ENCODE peak calls at places on chromosome 12, in four cellular contexts. V is SHP77, S is foreskin fibroblast, I is glomerular endothelial cell. Q is an unnamed sample.

GRCh38 chr12:43099691-43100163 is 452.3 kb downstream of the ADAMTS20 start:
- DNase-seq in V (no peak), S (peak; percentile 17), I (no peak), Q (no peak)

GRCh38 chr12:65313704-65314317 is 35.3 kb downstream of the MSRB3 start:
- DNase-seq in V (peak; percentile 14), S (peak; percentile 67), I (peak; percentile 23), Q (peak; percentile 10)

GRCh38 chr12:68971404-68971803 is 38.4 kb upstream of the CPM start:
- DNase-seq in V (no peak), S (peak; percentile 74), I (no peak), Q (no peak)

GRCh38 chr12:57522887-57523705 is 472 bp downstream of the MBD6 start:
- DNase-seq in V (no peak), S (peak; percentile 65), I (no peak), Q (no peak)

GRCh38 chr12:88810806-88811205 is 230.5 kb upstream of the KITLG start:
- DNase-seq in V (no peak), S (no peak), I (no peak), Q (no peak)

GRCh38 chr12:56104815-56105476 is 587 bp downstream of the PA2G4 start:
- DNase-seq in V (no peak), S (peak; percentile 59), I (no peak), Q (no peak)

GRCh38 chr12:132775502-132776233 is 14.0 kb upstream of the ANKLE2 start:
- DNase-seq in V (no peak), S (no peak), I (no peak), Q (no peak)

GRCh38 chr12:97309921-97310320 is 152.7 kb upstream of the RMST start:
- DNase-seq in V (no peak), S (no peak), I (no peak), Q (no peak)

GRCh38 chr12:76611533-76611932 is 52.0 kb upstream of the OSBPL8 start:
- DNase-seq in V (no peak), S (peak; percentile 97), I (no peak), Q (no peak)

GRCh38 chr12:27868165-27868564 is 88.1 kb upstream of the MANSC4 start:
- DNase-seq in V (no peak), S (peak; percentile 82), I (no peak), Q (no peak)

GRCh38 chr12:19643635-19644034 is 204.3 kb downstream of the AEBP2 start:
- DNase-seq in V (peak; percentile 22), S (peak; percentile 69), I (peak; percentile 70), Q (peak; percentile 87)

GRCh38 chr12:75481013-75481705 is 604 bp downstream of the GLIPR1 start:
- DNase-seq in V (no peak), S (peak; percentile 60), I (no peak), Q (no peak)

GRCh38 chr12:43362910-43363694 is 188.9 kb downstream of the ADAMTS20 start:
- DNase-seq in V (no peak), S (no peak), I (no peak), Q (no peak)

GRCh38 chr12:119020377-119021360 is 39.3 kb downstream of the SRRM4 start:
- DNase-seq in V (peak; percentile 28), S (no peak), I (no peak), Q (peak; percentile 88)

GRCh38 chr12:49279706-49280159 is 14.9 kb downstream of the TUBA1C start:
- DNase-seq in V (no peak), S (no peak), I (no peak), Q (peak; percentile 45)

GRCh38 chr12:1809606-1810140 is 10.7 kb upstream of the LRTM2 start:
- DNase-seq in V (no peak), S (no peak), I (no peak), Q (no peak)

GRCh38 chr12:106918746-106919145 is 37.0 kb upstream of the TMEM263 start:
- DNase-seq in V (peak; percentile 80), S (peak; percentile 50), I (no peak), Q (peak; percentile 86)

GRCh38 chr12:109259545-109259895 is 49.6 kb downstream of the FOXN4 start:
- DNase-seq in V (no peak), S (no peak), I (no peak), Q (no peak)

Q was measured in neural progenitor cell.